ENCODE peak calls at places on chromosome 18, in ten cellular contexts. One of them, this sample, is unnamed. For H3K4me1 and H4K20me1, the result is how much of the 10 kb centered on the place peaks cover.

GRCh38 chr18:74715306-74715705 is 117.6 kb downstream of the ZNF407 start:
- DNase-seq in endothelial cell of umbilical vein: no peak
- DNase-seq in neural progenitor cell: no peak
- DNase-seq in K562: no peak
- DNase-seq in fibroblast of lung: no peak
- DNase-seq in astrocyte: no peak
- DNase-seq in MM.1S: no peak
- DNase-seq in HCT116: no peak
- DNase-seq in PC-3: no peak
- DNase-seq in IMR-90: no peak
- DNase-seq in this sample: no peak

GRCh38 chr18:33101316-33101715 is 328.5 kb upstream of the KLHL14 start:
- DNase-seq in neural progenitor cell: no peak
- DNase-seq in endothelial cell of umbilical vein: no peak
- DNase-seq in MM.1S: no peak
- DNase-seq in IMR-90: no peak
- DNase-seq in HCT116: no peak
- DNase-seq in K562: no peak
- DNase-seq in PC-3: no peak
- DNase-seq in fibroblast of lung: no peak
- DNase-seq in astrocyte: no peak
- DNase-seq in this sample: no peak

GRCh38 chr18:741931-742512 is 29.6 kb upstream of the ENOSF1 start:
- DNase-seq in IMR-90: peak
- DNase-seq in PC-3: peak
- DNase-seq in fibroblast of lung: peak
- DNase-seq in HCT116: peak
- DNase-seq in MM.1S: peak
- DNase-seq in endothelial cell of umbilical vein: peak
- DNase-seq in K562: peak
- DNase-seq in neural progenitor cell: peak
- DNase-seq in astrocyte: peak
- DNase-seq in this sample: no peak

GRCh38 chr18:23994361-23994902 is 20.1 kb upstream of the TTC39C start:
- DNase-seq in IMR-90: peak
- DNase-seq in endothelial cell of umbilical vein: peak
- DNase-seq in K562: no peak
- DNase-seq in MM.1S: no peak
- DNase-seq in PC-3: peak
- DNase-seq in HCT116: peak
- DNase-seq in neural progenitor cell: peak
- DNase-seq in astrocyte: peak
- DNase-seq in fibroblast of lung: peak
- DNase-seq in this sample: no peak

GRCh38 chr18:13137041-13137938 is 81.3 kb upstream of the LDLRAD4 start:
- DNase-seq in HCT116: no peak
- DNase-seq in neural progenitor cell: peak
- DNase-seq in MM.1S: peak
- DNase-seq in K562: no peak
- DNase-seq in endothelial cell of umbilical vein: peak
- DNase-seq in IMR-90: no peak
- DNase-seq in astrocyte: peak
- DNase-seq in PC-3: no peak
- DNase-seq in fibroblast of lung: no peak
- DNase-seq in this sample: peak

GRCh38 chr18:22324191-22325131 is 93.3 kb downstream of the CTAGE1 start:
- DNase-seq in K562: no peak
- DNase-seq in HCT116: no peak
- DNase-seq in astrocyte: peak
- DNase-seq in neural progenitor cell: peak
- DNase-seq in PC-3: no peak
- DNase-seq in MM.1S: no peak
- DNase-seq in fibroblast of lung: peak
- DNase-seq in endothelial cell of umbilical vein: peak
- DNase-seq in IMR-90: no peak
- DNase-seq in this sample: no peak

GRCh38 chr18:24293254-24293653 is 104.4 kb downstream of the OSBPL1A start:
- DNase-seq in neural progenitor cell: peak
- DNase-seq in endothelial cell of umbilical vein: no peak
- DNase-seq in fibroblast of lung: no peak
- DNase-seq in PC-3: no peak
- DNase-seq in astrocyte: no peak
- DNase-seq in MM.1S: no peak
- DNase-seq in HCT116: no peak
- DNase-seq in K562: no peak
- DNase-seq in IMR-90: no peak
- DNase-seq in this sample: no peak

GRCh38 chr18:12485479-12486105 is 77.9 kb downstream of the PRELID3A start:
- DNase-seq in PC-3: no peak
- DNase-seq in endothelial cell of umbilical vein: no peak
- DNase-seq in HCT116: no peak
- DNase-seq in IMR-90: no peak
- DNase-seq in MM.1S: peak
- DNase-seq in fibroblast of lung: no peak
- DNase-seq in neural progenitor cell: no peak
- DNase-seq in K562: no peak
- DNase-seq in astrocyte: no peak
- DNase-seq in this sample: no peak

GRCh38 chr18:48932822-48933510 is 17.8 kb downstream of the SMAD7 start:
- DNase-seq in IMR-90: no peak
- DNase-seq in K562: peak
- DNase-seq in HCT116: no peak
- DNase-seq in MM.1S: no peak
- DNase-seq in astrocyte: peak
- DNase-seq in endothelial cell of umbilical vein: peak
- DNase-seq in fibroblast of lung: no peak
- DNase-seq in PC-3: no peak
- DNase-seq in neural progenitor cell: no peak
- DNase-seq in this sample: peak

GRCh38 chr18:49447810-49448745 is 12.4 kb downstream of the DYM start:
- DNase-seq in PC-3: peak
- DNase-seq in IMR-90: peak
- DNase-seq in HCT116: peak
- DNase-seq in fibroblast of lung: peak
- DNase-seq in endothelial cell of umbilical vein: peak
- DNase-seq in astrocyte: peak
- DNase-seq in MM.1S: peak
- DNase-seq in K562: peak
- DNase-seq in neural progenitor cell: peak
- DNase-seq in this sample: peak

GRCh38 chr18:68847219-68847860 is 49.5 kb downstream of the CCDC102B start:
- DNase-seq in neural progenitor cell: peak
- DNase-seq in fibroblast of lung: peak
- DNase-seq in MM.1S: peak
- DNase-seq in IMR-90: peak
- DNase-seq in PC-3: peak
- DNase-seq in K562: no peak
- DNase-seq in HCT116: peak
- DNase-seq in astrocyte: peak
- DNase-seq in endothelial cell of umbilical vein: peak
- DNase-seq in this sample: no peak

GRCh38 chr18:46156838-46157237 is 52.7 kb downstream of the HAUS1 start:
- DNase-seq in PC-3: no peak
- DNase-seq in MM.1S: no peak
- DNase-seq in IMR-90: no peak
- DNase-seq in neural progenitor cell: no peak
- DNase-seq in endothelial cell of umbilical vein: no peak
- DNase-seq in HCT116: no peak
- DNase-seq in K562: no peak
- DNase-seq in astrocyte: no peak
- DNase-seq in fibroblast of lung: no peak
- DNase-seq in this sample: no peak

GRCh38 chr18:46158498-46158897 is 54.3 kb downstream of the HAUS1 start:
- DNase-seq in MM.1S: no peak
- DNase-seq in fibroblast of lung: no peak
- DNase-seq in endothelial cell of umbilical vein: no peak
- DNase-seq in astrocyte: no peak
- DNase-seq in K562: no peak
- DNase-seq in IMR-90: peak
- DNase-seq in HCT116: no peak
- DNase-seq in PC-3: peak
- DNase-seq in neural progenitor cell: peak
- DNase-seq in this sample: no peak

GRCh38 chr18:46155652-46156051 is 51.5 kb downstream of the HAUS1 start:
- DNase-seq in astrocyte: peak
- DNase-seq in endothelial cell of umbilical vein: no peak
- DNase-seq in K562: no peak
- DNase-seq in fibroblast of lung: peak
- DNase-seq in HCT116: no peak
- DNase-seq in MM.1S: no peak
- DNase-seq in IMR-90: peak
- DNase-seq in neural progenitor cell: no peak
- DNase-seq in PC-3: peak
- DNase-seq in this sample: peak

GRCh38 chr18:46152808-46153617 is 48.8 kb downstream of the HAUS1 start:
- DNase-seq in astrocyte: peak
- DNase-seq in endothelial cell of umbilical vein: no peak
- DNase-seq in neural progenitor cell: peak
- DNase-seq in IMR-90: no peak
- DNase-seq in HCT116: no peak
- DNase-seq in K562: peak
- DNase-seq in PC-3: peak
- DNase-seq in fibroblast of lung: no peak
- DNase-seq in MM.1S: no peak
- DNase-seq in this sample: peak

GRCh38 chr18:46156124-46156745 is 52.0 kb downstream of the HAUS1 start:
- DNase-seq in PC-3: no peak
- DNase-seq in MM.1S: no peak
- DNase-seq in K562: no peak
- DNase-seq in HCT116: no peak
- DNase-seq in endothelial cell of umbilical vein: no peak
- DNase-seq in neural progenitor cell: no peak
- DNase-seq in astrocyte: no peak
- DNase-seq in fibroblast of lung: no peak
- DNase-seq in IMR-90: no peak
- DNase-seq in this sample: peak
- H3K4me1 ChIP-seq in PC-3: under half
- H3K4me1 ChIP-seq in MM.1S: under half
- H3K4me1 ChIP-seq in K562: under half
- H3K4me1 ChIP-seq in HCT116: under half
- H3K4me1 ChIP-seq in endothelial cell of umbilical vein: under half
- H3K4me1 ChIP-seq in neural progenitor cell: under half
- H3K4me1 ChIP-seq in astrocyte: under half
- H3K4me1 ChIP-seq in fibroblast of lung: under half
- H3K4me1 ChIP-seq in IMR-90: under half
- H3K4me1 ChIP-seq in this sample: half or more

GRCh38 chr18:79432376-79433120 is 36.8 kb downstream of the NFATC1 start:
- DNase-seq in endothelial cell of umbilical vein: no peak
- DNase-seq in astrocyte: no peak
- DNase-seq in K562: no peak
- DNase-seq in HCT116: no peak
- DNase-seq in neural progenitor cell: no peak
- DNase-seq in fibroblast of lung: no peak
- DNase-seq in IMR-90: no peak
- DNase-seq in PC-3: no peak
- DNase-seq in MM.1S: no peak
- DNase-seq in this sample: no peak
- H4K20me1 ChIP-seq in endothelial cell of umbilical vein: under half
- H4K20me1 ChIP-seq in astrocyte: under half
- H4K20me1 ChIP-seq in K562: under half
- H4K20me1 ChIP-seq in HCT116: under half
- H4K20me1 ChIP-seq in neural progenitor cell: under half
- H4K20me1 ChIP-seq in fibroblast of lung: under half
- H4K20me1 ChIP-seq in IMR-90: under half
- H4K20me1 ChIP-seq in PC-3: under half
- H4K20me1 ChIP-seq in MM.1S: under half
- H4K20me1 ChIP-seq in this sample: under half

GRCh38 chr18:78984941-78985784 is 5.5 kb downstream of the SALL3 start:
- DNase-seq in PC-3: peak
- DNase-seq in IMR-90: no peak
- DNase-seq in K562: no peak
- DNase-seq in endothelial cell of umbilical vein: no peak
- DNase-seq in astrocyte: no peak
- DNase-seq in fibroblast of lung: no peak
- DNase-seq in HCT116: no peak
- DNase-seq in neural progenitor cell: peak
- DNase-seq in MM.1S: no peak
- DNase-seq in this sample: peak

GRCh38 chr18:78981652-78981955 is 2.0 kb downstream of the SALL3 start:
- DNase-seq in MM.1S: no peak
- DNase-seq in IMR-90: no peak
- DNase-seq in K562: no peak
- DNase-seq in HCT116: no peak
- DNase-seq in endothelial cell of umbilical vein: no peak
- DNase-seq in fibroblast of lung: no peak
- DNase-seq in neural progenitor cell: peak
- DNase-seq in astrocyte: no peak
- DNase-seq in PC-3: no peak
- DNase-seq in this sample: no peak

GRCh38 chr18:78982186-78982585 is 2.6 kb downstream of the SALL3 start:
- DNase-seq in PC-3: no peak
- DNase-seq in neural progenitor cell: peak
- DNase-seq in K562: no peak
- DNase-seq in astrocyte: no peak
- DNase-seq in fibroblast of lung: no peak
- DNase-seq in MM.1S: no peak
- DNase-seq in IMR-90: no peak
- DNase-seq in endothelial cell of umbilical vein: no peak
- DNase-seq in HCT116: no peak
- DNase-seq in this sample: no peak

GRCh38 chr18:78980777-78981651 is 1.4 kb downstream of the SALL3 start:
- DNase-seq in K562: no peak
- DNase-seq in MM.1S: no peak
- DNase-seq in astrocyte: no peak
- DNase-seq in PC-3: no peak
- DNase-seq in endothelial cell of umbilical vein: no peak
- DNase-seq in HCT116: no peak
- DNase-seq in fibroblast of lung: no peak
- DNase-seq in neural progenitor cell: peak
- DNase-seq in IMR-90: no peak
- DNase-seq in this sample: no peak

DNA sequence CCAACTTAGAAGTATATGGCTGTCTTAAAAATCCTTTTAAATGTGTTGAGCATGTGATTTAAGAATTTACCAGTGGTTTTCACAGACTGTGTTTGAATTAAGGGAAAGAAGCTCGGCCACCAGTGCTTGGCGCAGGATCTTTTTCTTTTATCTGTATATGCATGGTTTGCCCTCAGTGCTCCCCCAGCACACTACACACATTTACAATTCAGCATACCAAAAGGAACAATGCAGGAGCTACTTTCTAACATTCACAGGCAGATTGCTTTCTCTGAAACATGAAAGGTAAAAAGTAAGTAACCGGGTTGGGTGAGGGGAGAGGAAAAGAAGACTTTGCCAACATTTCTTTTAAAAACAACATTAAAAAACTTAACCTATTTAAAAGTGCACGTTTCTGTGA is 3.9 kb downstream of the SALL3 start:
- DNase-seq in astrocyte: no peak
- DNase-seq in endothelial cell of umbilical vein: no peak
- DNase-seq in IMR-90: no peak
- DNase-seq in HCT116: no peak
- DNase-seq in PC-3: no peak
- DNase-seq in K562: no peak
- DNase-seq in MM.1S: no peak
- DNase-seq in fibroblast of lung: no peak
- DNase-seq in neural progenitor cell: peak
- DNase-seq in this sample: no peak
- H3K4me3 ChIP-seq in astrocyte: no peak
- H3K4me3 ChIP-seq in endothelial cell of umbilical vein: no peak
- H3K4me3 ChIP-seq in IMR-90: no peak
- H3K4me3 ChIP-seq in HCT116: no peak
- H3K4me3 ChIP-seq in PC-3: no peak
- H3K4me3 ChIP-seq in K562: no peak
- H3K4me3 ChIP-seq in MM.1S: no peak
- H3K4me3 ChIP-seq in fibroblast of lung: no peak
- H3K4me3 ChIP-seq in neural progenitor cell: peak
- H3K4me3 ChIP-seq in this sample: no peak

GRCh38 chr18:46362533-46362932 is 258.3 kb downstream of the HAUS1 start:
- DNase-seq in MM.1S: no peak
- DNase-seq in HCT116: no peak
- DNase-seq in IMR-90: no peak
- DNase-seq in K562: no peak
- DNase-seq in PC-3: no peak
- DNase-seq in endothelial cell of umbilical vein: no peak
- DNase-seq in astrocyte: no peak
- DNase-seq in neural progenitor cell: no peak
- DNase-seq in fibroblast of lung: no peak
- DNase-seq in this sample: no peak
- H3K4me1 ChIP-seq in MM.1S: under half
- H3K4me1 ChIP-seq in HCT116: under half
- H3K4me1 ChIP-seq in IMR-90: under half
- H3K4me1 ChIP-seq in K562: under half
- H3K4me1 ChIP-seq in PC-3: under half
- H3K4me1 ChIP-seq in endothelial cell of umbilical vein: under half
- H3K4me1 ChIP-seq in astrocyte: under half
- H3K4me1 ChIP-seq in neural progenitor cell: under half
- H3K4me1 ChIP-seq in fibroblast of lung: under half
- H3K4me1 ChIP-seq in this sample: under half

This sample was measured in DND-41.